ENCODE peak calls at places on chromosomes 13 and 19, in seven cellular contexts. P is mesendoderm, F is IMR-90, K is mesenchymal stem cell, Q is neuronal stem cell, A is H9, E is H1. V is an unnamed sample.

GRCh38 chr13:104594801-104595200 is 1528.6 kb upstream of the SLC10A2 start:
- DNase-seq in K (no peak), A (no peak), F (no peak), Q (no peak), E (no peak), P (no peak), V (no peak)

GRCh38 chr13:90686438-90686837 is 661.0 kb upstream of the MIR17HG start:
- DNase-seq in F (peak), P (no peak), E (no peak), K (peak), Q (no peak), A (no peak), V (peak)

GRCh38 chr13:45630791-45631190 is 15.3 kb upstream of the ERICH6B start:
- DNase-seq in Q (no peak), F (no peak), A (no peak), K (no peak), E (no peak), P (no peak), V (peak)

GRCh38 chr19:33795370-33796163 is 1.1 kb upstream of the KCTD15 start:
- DNase-seq in Q (peak), P (peak), A (peak), F (peak), E (peak), K (peak), V (peak)

GRCh38 chr19:10503002-10503789 is at the start of gene KEAP1:
- DNase-seq in E (peak), Q (peak), F (no peak), K (peak), A (peak), P (peak), V (peak)

GRCh38 chr19:53333071-53333465 is 481 bp upstream of the ZNF845 start:
- DNase-seq in P (peak), A (peak), Q (no peak), K (no peak), F (no peak), E (no peak), V (peak)

GRCh38 chr19:35262101-35262761 is 6.5 kb upstream of the USF2 start:
- DNase-seq in E (no peak), P (no peak), F (no peak), Q (no peak), K (no peak), A (peak), V (no peak)

GRCh38 chr13:84985860-84986259 is 813.4 kb downstream of the SLITRK6 start:
- DNase-seq in F (no peak), A (no peak), K (no peak), P (peak), E (no peak), Q (no peak), V (no peak)

GRCh38 chr19:31263317-31263716 is 85.9 kb downstream of the TSHZ3 start:
- DNase-seq in P (peak), Q (no peak), A (peak), F (no peak), K (no peak), E (no peak), V (no peak)

GRCh38 chr13:29743229-29743786 is 107.1 kb downstream of the UBL3 start:
- DNase-seq in F (peak), P (peak), E (no peak), A (no peak), Q (no peak), K (peak), V (no peak)

GRCh38 chr13:74683411-74683810 is 549.2 kb upstream of the KLF12 start:
- DNase-seq in Q (no peak), A (no peak), F (no peak), P (peak), K (no peak), E (no peak), V (no peak)

GRCh38 chr13:112999414-113000177 is 30.6 kb downstream of the MCF2L start:
- DNase-seq in A (no peak), E (no peak), P (no peak), K (no peak), F (no peak), Q (no peak), V (no peak)
- H2AK5ac ChIP-seq in A (no peak), E (no peak), P (no peak), K (no peak), F (no peak), Q (peak), V (no peak)

GRCh38 chr19:7787602-7788177 is 24.6 kb downstream of the CLEC4M start:
- DNase-seq in A (no peak), E (peak), Q (no peak), K (no peak), P (no peak), F (no peak), V (no peak)

GRCh38 chr19:7787141-7787540 is 24.1 kb downstream of the CLEC4M start:
- DNase-seq in E (peak), P (peak), F (no peak), K (no peak), A (peak), Q (no peak), V (no peak)

GRCh38 chr19:7788178-7788932 is 25.3 kb downstream of the CLEC4M start:
- DNase-seq in F (no peak), E (peak), K (no peak), P (no peak), Q (no peak), A (peak), V (no peak)

GRCh38 chr19:7783991-7784421 is 21.0 kb downstream of the CLEC4M start:
- DNase-seq in E (no peak), K (peak), A (peak), F (peak), Q (no peak), P (peak), V (peak)

DNA sequence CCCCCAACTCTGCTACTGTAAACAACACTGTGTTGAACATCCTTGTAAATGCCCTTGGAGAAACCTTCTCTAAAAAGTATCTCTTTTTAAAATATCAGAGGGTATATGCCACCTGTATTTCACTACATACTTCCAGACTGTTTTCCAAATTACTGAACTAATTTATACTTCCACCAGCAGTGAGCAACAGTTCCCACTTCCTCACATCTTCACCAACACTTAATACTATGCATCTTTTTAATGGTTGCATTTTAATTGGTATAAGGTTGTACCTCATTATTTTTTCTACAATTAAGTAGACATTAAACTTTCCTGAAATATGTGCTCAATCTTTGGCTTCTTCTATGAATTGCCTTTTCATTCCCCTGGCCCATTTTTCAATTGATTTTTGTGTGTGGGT is 21.8 kb downstream of the CLEC4M start:
- DNase-seq in A (no peak), P (no peak), E (no peak), F (no peak), Q (no peak), K (no peak), V (no peak)
- H2AK5ac ChIP-seq in A (no peak), P (no peak), E (no peak), F (no peak), Q (no peak), K (no peak), V (no peak)

DNA sequence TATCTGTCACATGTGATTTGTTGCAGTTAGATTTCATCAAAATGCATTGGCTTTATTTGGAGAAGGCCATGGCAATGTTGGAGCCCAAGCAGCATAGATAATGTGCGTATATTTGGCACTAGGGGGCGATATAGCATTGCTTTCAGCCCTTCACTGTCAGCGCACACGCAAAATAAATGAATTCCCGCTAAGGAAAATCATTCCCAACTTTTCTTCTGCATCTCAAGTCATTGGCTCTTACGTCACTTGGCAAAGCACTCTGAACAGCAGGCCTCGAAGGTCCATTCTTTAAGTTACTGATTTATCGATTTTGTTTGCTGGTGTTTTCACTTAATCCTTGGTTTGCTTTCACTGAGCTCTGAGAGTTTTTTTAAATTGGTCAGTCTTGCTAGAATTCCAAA is 97.9 kb upstream of the IPO5 start:
- DNase-seq in K (peak), F (peak), Q (peak), A (peak), P (peak), E (no peak), V (peak)
- H2AK5ac ChIP-seq in K (no peak), F (no peak), Q (no peak), A (no peak), P (no peak), E (no peak), V (no peak)

DNA sequence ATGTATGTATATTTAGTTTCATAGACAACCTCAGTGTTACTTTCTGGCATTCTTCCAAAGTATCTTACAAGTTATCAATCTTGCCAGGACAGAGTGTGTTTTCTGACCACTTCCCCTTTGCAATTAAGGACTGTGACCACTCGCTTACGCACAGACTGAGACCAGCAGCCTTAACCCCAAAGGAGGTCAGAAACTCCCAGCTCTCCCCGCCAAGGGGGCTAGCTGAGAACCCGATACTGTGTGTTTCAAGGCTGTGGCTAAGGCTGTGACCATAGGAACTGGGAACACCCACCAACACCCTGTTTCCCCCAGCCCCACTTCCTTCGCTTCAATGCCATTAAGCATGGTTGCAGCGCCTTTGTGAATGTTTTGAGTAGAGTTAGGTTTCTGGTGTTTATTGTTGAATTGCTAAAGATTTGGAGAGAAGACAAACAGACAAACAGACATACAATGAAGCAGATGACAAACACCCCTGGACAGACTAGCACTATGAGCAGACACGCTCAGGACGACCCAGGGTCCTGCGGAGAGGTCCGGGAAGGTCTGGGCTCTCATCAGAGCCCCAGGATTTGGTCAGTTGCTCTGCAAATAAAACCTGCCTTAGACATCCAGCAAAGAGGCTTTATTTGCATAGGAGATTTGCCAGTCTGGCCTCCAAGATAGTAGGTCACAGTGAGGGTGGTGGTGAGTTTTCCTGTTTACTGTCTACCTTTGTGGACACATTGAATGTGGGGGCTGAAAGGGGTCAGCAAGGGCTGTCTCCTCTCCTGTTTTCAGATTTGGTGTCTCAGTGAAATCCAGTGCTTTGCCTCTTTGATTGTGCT is 25.0 kb upstream of the TNFSF11 start:
- DNase-seq in A (no peak), P (no peak), E (no peak), F (no peak), K (peak), Q (no peak), V (peak)
- H2AK5ac ChIP-seq in A (no peak), P (no peak), E (no peak), F (no peak), K (no peak), Q (no peak), V (no peak)

DNA sequence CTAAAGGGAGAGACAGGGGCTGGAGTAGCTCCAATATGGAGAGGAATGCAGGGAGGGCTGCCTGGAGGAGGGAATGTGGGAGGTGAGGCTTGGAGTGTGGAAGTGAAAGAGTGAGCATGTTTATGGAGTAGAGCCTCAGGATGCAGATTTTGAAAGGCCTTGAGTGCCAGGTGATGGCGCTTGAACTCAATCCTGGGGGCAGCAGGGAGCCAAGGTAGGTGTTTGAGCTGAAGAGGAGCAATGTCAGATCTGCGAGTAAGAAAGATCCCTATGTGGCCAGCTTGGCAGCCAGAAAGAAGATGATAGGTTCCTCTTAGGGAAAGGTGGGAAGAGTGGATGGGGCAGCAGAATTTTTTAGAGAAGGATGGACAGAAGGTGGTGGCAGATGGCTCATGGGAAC is 40.3 kb downstream of the CYP4F22 start:
- DNase-seq in E (no peak), P (no peak), K (no peak), Q (no peak), A (no peak), F (no peak), V (no peak)
- H2AK5ac ChIP-seq in E (no peak), P (no peak), K (no peak), Q (no peak), A (no peak), F (no peak), V (no peak)

V was measured in trophoblast cell.